ENCODE peak calls at places on chromosomes 5 and 9, in four cellular contexts. S, A, M and N are unnamed samples.

GRCh38 chr9:2934883-2935282 is 91.0 kb upstream of the PUM3 start:
- DNase-seq in S (peak), A (no peak), M (no peak), N (no peak)

GRCh38 chr5:127723571-127723970 is 20.4 kb downstream of the CCDC192 start:
- DNase-seq in S (no peak), A (peak), M (peak), N (peak)

GRCh38 chr9:98226968-98227367 is 28.5 kb downstream of the TBC1D2 start:
- DNase-seq in S (no peak), A (no peak), M (no peak), N (no peak)

GRCh38 chr9:121269888-121270254 is 1.9 kb downstream of the GSN start:
- DNase-seq in S (no peak), A (no peak), M (no peak), N (no peak)

GRCh38 chr5:107624233-107624632 is 46.5 kb downstream of the EFNA5 start:
- DNase-seq in S (no peak), A (no peak), M (no peak), N (no peak)

GRCh38 chr9:136016882-136017812 is 56.0 kb upstream of the UBAC1 start:
- DNase-seq in S (peak), A (peak), M (no peak), N (peak)

GRCh38 chr9:134165357-134166315 is 1.3 kb upstream of the RNU6ATAC start:
- DNase-seq in S (no peak), A (peak), M (peak), N (no peak)

GRCh38 chr9:19988281-19988680 is 199.4 kb upstream of the SLC24A2 start:
- DNase-seq in S (no peak), A (no peak), M (no peak), N (no peak)

GRCh38 chr9:77016526-77017504 is 2.6 kb upstream of the FOXB2 start:
- DNase-seq in S (no peak), A (no peak), M (no peak), N (no peak)

GRCh38 chr5:479566-480319 is 36.8 kb downstream of the EXOC3 start:
- DNase-seq in S (no peak), A (no peak), M (no peak), N (no peak)

GRCh38 chr5:31811210-31811609 is 172.3 kb downstream of the PDZD2 start:
- DNase-seq in S (no peak), A (no peak), M (peak), N (no peak)

GRCh38 chr5:3010301-3010952 is 258.9 kb upstream of the IRX2 start:
- DNase-seq in S (peak), A (no peak), M (peak), N (no peak)

GRCh38 chr5:155872801-155873200 is 454.2 kb upstream of the SGCD start:
- DNase-seq in S (no peak), A (no peak), M (no peak), N (no peak)

GRCh38 chr9:134606951-134607733 is 34.5 kb upstream of the COL5A1 start:
- DNase-seq in S (no peak), A (peak), M (no peak), N (no peak)

GRCh38 chr9:137449931-137450537 is 8.9 kb upstream of the ENTPD8 start:
- DNase-seq in S (no peak), A (no peak), M (no peak), N (no peak)

GRCh38 chr5:37774912-37775483 is 64.8 kb downstream of the GDNF start:
- DNase-seq in S (no peak), A (no peak), M (no peak), N (no peak)

GRCh38 chr5:54570923-54571322 is 53.4 kb downstream of the SNX18 start:
- DNase-seq in S (no peak), A (no peak), M (peak), N (no peak)

GRCh38 chr9:99137225-99137624 is 32.3 kb downstream of the TGFBR1 start:
- DNase-seq in S (no peak), A (no peak), M (no peak), N (no peak)

GRCh38 chr5:113034182-113034773 is 57.7 kb downstream of the DCP2 start:
- DNase-seq in S (no peak), A (peak), M (no peak), N (no peak)

GRCh38 chr9:127539259-127539981 is 72.7 kb upstream of the STXBP1 start:
- DNase-seq in S (no peak), A (no peak), M (no peak), N (no peak)

GRCh38 chr9:85723220-85723619 is 18.5 kb downstream of the AGTPBP1 start:
- DNase-seq in S (no peak), A (no peak), M (no peak), N (no peak)